ENCODE peak calls at places on chromosomes 12 and 14, in seven cellular contexts. One of them, this sample, is unnamed.

GRCh38 chr12:132986885-132987225 is 688 bp downstream of the ZNF26 start:
- DNase-seq in fibroblast of lung: peak
- DNase-seq in AG09319: no peak
- DNase-seq in OCI-LY7: peak
- DNase-seq in CD4-positive, alpha-beta T cell: no peak
- DNase-seq in fibroblast of mammary gland: no peak
- DNase-seq in stomach: no peak
- DNase-seq in this sample: no peak

GRCh38 chr12:97464241-97465011 is 1.8 kb downstream of the RMST start:
- DNase-seq in OCI-LY7: no peak
- DNase-seq in stomach: no peak
- DNase-seq in fibroblast of lung: peak
- DNase-seq in CD4-positive, alpha-beta T cell: no peak
- DNase-seq in AG09319: no peak
- DNase-seq in fibroblast of mammary gland: no peak
- DNase-seq in this sample: no peak

GRCh38 chr12:14567311-14568195 is at the start of gene PLBD1:
- DNase-seq in stomach: peak
- DNase-seq in fibroblast of lung: peak
- DNase-seq in fibroblast of mammary gland: peak
- DNase-seq in AG09319: no peak
- DNase-seq in OCI-LY7: peak
- DNase-seq in CD4-positive, alpha-beta T cell: no peak
- DNase-seq in this sample: peak

GRCh38 chr14:32319368-32320049 is 9.6 kb upstream of the AKAP6 start:
- DNase-seq in fibroblast of mammary gland: peak
- DNase-seq in AG09319: no peak
- DNase-seq in CD4-positive, alpha-beta T cell: no peak
- DNase-seq in OCI-LY7: no peak
- DNase-seq in stomach: no peak
- DNase-seq in fibroblast of lung: peak
- DNase-seq in this sample: no peak

GRCh38 chr12:132347471-132347855 is 18.1 kb upstream of the GALNT9 start:
- DNase-seq in CD4-positive, alpha-beta T cell: no peak
- DNase-seq in fibroblast of lung: no peak
- DNase-seq in stomach: no peak
- DNase-seq in fibroblast of mammary gland: no peak
- DNase-seq in AG09319: no peak
- DNase-seq in OCI-LY7: no peak
- DNase-seq in this sample: no peak

GRCh38 chr14:67680121-67680602 is 5.7 kb upstream of the VTI1B start:
- DNase-seq in OCI-LY7: no peak
- DNase-seq in fibroblast of lung: peak
- DNase-seq in CD4-positive, alpha-beta T cell: no peak
- DNase-seq in fibroblast of mammary gland: peak
- DNase-seq in AG09319: no peak
- DNase-seq in stomach: no peak
- DNase-seq in this sample: no peak

GRCh38 chr12:108803428-108804105 is 53.8 kb downstream of the SSH1 start:
- DNase-seq in stomach: peak
- DNase-seq in fibroblast of lung: peak
- DNase-seq in fibroblast of mammary gland: peak
- DNase-seq in AG09319: peak
- DNase-seq in OCI-LY7: peak
- DNase-seq in CD4-positive, alpha-beta T cell: peak
- DNase-seq in this sample: peak

GRCh38 chr12:26156201-26156871 is 31.5 kb upstream of the BHLHE41 start:
- DNase-seq in CD4-positive, alpha-beta T cell: no peak
- DNase-seq in fibroblast of mammary gland: no peak
- DNase-seq in fibroblast of lung: peak
- DNase-seq in OCI-LY7: peak
- DNase-seq in AG09319: no peak
- DNase-seq in stomach: no peak
- DNase-seq in this sample: no peak

GRCh38 chr14:81269100-81269978 is 48.6 kb upstream of the GTF2A1 start:
- DNase-seq in stomach: no peak
- DNase-seq in fibroblast of mammary gland: peak
- DNase-seq in AG09319: peak
- DNase-seq in fibroblast of lung: peak
- DNase-seq in OCI-LY7: peak
- DNase-seq in CD4-positive, alpha-beta T cell: no peak
- DNase-seq in this sample: no peak

GRCh38 chr14:22987291-22987690 is 4.9 kb upstream of the AJUBA start:
- DNase-seq in fibroblast of mammary gland: no peak
- DNase-seq in OCI-LY7: no peak
- DNase-seq in stomach: no peak
- DNase-seq in AG09319: no peak
- DNase-seq in CD4-positive, alpha-beta T cell: no peak
- DNase-seq in fibroblast of lung: no peak
- DNase-seq in this sample: no peak

GRCh38 chr12:132647858-132648257 is 29.3 kb downstream of the P2RX2 start:
- DNase-seq in AG09319: no peak
- DNase-seq in fibroblast of lung: no peak
- DNase-seq in OCI-LY7: no peak
- DNase-seq in CD4-positive, alpha-beta T cell: no peak
- DNase-seq in stomach: no peak
- DNase-seq in fibroblast of mammary gland: no peak
- DNase-seq in this sample: no peak

GRCh38 chr12:51222461-51222860 is 4.6 kb upstream of the POU6F1 start:
- DNase-seq in fibroblast of lung: no peak
- DNase-seq in AG09319: no peak
- DNase-seq in CD4-positive, alpha-beta T cell: no peak
- DNase-seq in OCI-LY7: no peak
- DNase-seq in fibroblast of mammary gland: no peak
- DNase-seq in stomach: no peak
- DNase-seq in this sample: no peak

GRCh38 chr12:94875525-94875924 is 128.0 kb downstream of the NDUFA12 start:
- DNase-seq in OCI-LY7: peak
- DNase-seq in stomach: no peak
- DNase-seq in fibroblast of lung: no peak
- DNase-seq in CD4-positive, alpha-beta T cell: no peak
- DNase-seq in AG09319: no peak
- DNase-seq in fibroblast of mammary gland: peak
- DNase-seq in this sample: no peak

GRCh38 chr12:130133851-130134562 is 28.3 kb upstream of the FZD10 start:
- DNase-seq in AG09319: no peak
- DNase-seq in stomach: no peak
- DNase-seq in OCI-LY7: no peak
- DNase-seq in CD4-positive, alpha-beta T cell: no peak
- DNase-seq in fibroblast of mammary gland: no peak
- DNase-seq in fibroblast of lung: no peak
- DNase-seq in this sample: no peak

GRCh38 chr14:56180754-56181542 is 62.7 kb downstream of the PELI2 start:
- DNase-seq in CD4-positive, alpha-beta T cell: no peak
- DNase-seq in stomach: no peak
- DNase-seq in fibroblast of lung: no peak
- DNase-seq in OCI-LY7: no peak
- DNase-seq in AG09319: no peak
- DNase-seq in fibroblast of mammary gland: no peak
- DNase-seq in this sample: no peak

GRCh38 chr14:82313889-82314288 is 780.2 kb upstream of the SEL1L start:
- DNase-seq in CD4-positive, alpha-beta T cell: no peak
- DNase-seq in AG09319: no peak
- DNase-seq in fibroblast of lung: no peak
- DNase-seq in OCI-LY7: no peak
- DNase-seq in fibroblast of mammary gland: no peak
- DNase-seq in stomach: no peak
- DNase-seq in this sample: no peak

GRCh38 chr14:34465069-34465859 is 3.2 kb upstream of the SPTSSA start:
- DNase-seq in stomach: no peak
- DNase-seq in fibroblast of mammary gland: peak
- DNase-seq in OCI-LY7: no peak
- DNase-seq in CD4-positive, alpha-beta T cell: no peak
- DNase-seq in fibroblast of lung: peak
- DNase-seq in AG09319: no peak
- DNase-seq in this sample: no peak

GRCh38 chr14:93231129-93231979 is 24.3 kb downstream of the UBR7 start:
- DNase-seq in AG09319: no peak
- DNase-seq in CD4-positive, alpha-beta T cell: no peak
- DNase-seq in OCI-LY7: no peak
- DNase-seq in fibroblast of mammary gland: peak
- DNase-seq in stomach: no peak
- DNase-seq in fibroblast of lung: peak
- DNase-seq in this sample: no peak

DNA sequence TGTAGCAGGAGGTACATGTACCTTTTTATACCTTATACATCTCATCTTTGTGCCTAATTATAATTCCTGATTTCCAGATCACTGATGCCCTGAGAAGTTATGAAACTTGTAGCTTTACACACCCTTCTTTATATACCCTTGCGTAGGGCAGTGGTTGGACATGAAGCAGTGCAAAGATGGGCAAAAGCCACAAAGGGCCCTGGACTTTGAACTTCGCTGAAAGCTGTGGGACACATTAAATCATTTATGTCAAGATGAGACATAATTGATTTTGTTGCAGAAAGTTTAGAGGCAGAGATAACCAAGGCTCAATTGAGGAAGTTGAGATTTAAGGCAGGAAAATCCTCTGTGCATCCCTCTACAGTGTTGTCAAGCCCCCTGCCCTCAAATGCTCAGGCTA is 170.0 kb downstream of the SLC2A13 start:
- DNase-seq in AG09319: no peak
- DNase-seq in fibroblast of mammary gland: no peak
- DNase-seq in stomach: no peak
- DNase-seq in CD4-positive, alpha-beta T cell: no peak
- DNase-seq in fibroblast of lung: no peak
- DNase-seq in OCI-LY7: no peak
- DNase-seq in this sample: no peak
- TF ChIP-seq CTCF in AG09319: no peak
- TF ChIP-seq CTCF in fibroblast of mammary gland: no peak
- TF ChIP-seq CTCF in stomach: no peak
- TF ChIP-seq CTCF in CD4-positive, alpha-beta T cell: no peak
- TF ChIP-seq CTCF in fibroblast of lung: no peak
- TF ChIP-seq CTCF in OCI-LY7: no peak
- TF ChIP-seq CTCF in this sample: no peak

GRCh38 chr12:120625557-120626419 is 14.6 kb upstream of the CABP1 start:
- DNase-seq in fibroblast of lung: no peak
- DNase-seq in stomach: no peak
- DNase-seq in AG09319: no peak
- DNase-seq in CD4-positive, alpha-beta T cell: peak
- DNase-seq in fibroblast of mammary gland: no peak
- DNase-seq in OCI-LY7: peak
- DNase-seq in this sample: no peak

GRCh38 chr12:120631097-120631496 is 9.3 kb upstream of the CABP1 start:
- DNase-seq in fibroblast of mammary gland: no peak
- DNase-seq in stomach: no peak
- DNase-seq in fibroblast of lung: no peak
- DNase-seq in AG09319: no peak
- DNase-seq in CD4-positive, alpha-beta T cell: no peak
- DNase-seq in OCI-LY7: no peak
- DNase-seq in this sample: no peak

GRCh38 chr12:120630139-120630895 is 10.1 kb upstream of the CABP1 start:
- DNase-seq in fibroblast of mammary gland: no peak
- DNase-seq in OCI-LY7: no peak
- DNase-seq in stomach: no peak
- DNase-seq in fibroblast of lung: no peak
- DNase-seq in CD4-positive, alpha-beta T cell: no peak
- DNase-seq in AG09319: no peak
- DNase-seq in this sample: no peak

GRCh38 chr12:120628919-120629318 is 11.5 kb upstream of the CABP1 start:
- DNase-seq in stomach: peak
- DNase-seq in fibroblast of lung: no peak
- DNase-seq in CD4-positive, alpha-beta T cell: no peak
- DNase-seq in OCI-LY7: no peak
- DNase-seq in fibroblast of mammary gland: no peak
- DNase-seq in AG09319: no peak
- DNase-seq in this sample: no peak
- TF ChIP-seq CTCF in stomach: no peak
- TF ChIP-seq CTCF in fibroblast of lung: peak
- TF ChIP-seq CTCF in CD4-positive, alpha-beta T cell: no peak
- TF ChIP-seq CTCF in OCI-LY7: no peak
- TF ChIP-seq CTCF in fibroblast of mammary gland: no peak
- TF ChIP-seq CTCF in AG09319: no peak
- TF ChIP-seq CTCF in this sample: no peak

GRCh38 chr14:59882957-59883356 is 12.4 kb upstream of the RTN1 start:
- DNase-seq in fibroblast of lung: no peak
- DNase-seq in AG09319: no peak
- DNase-seq in fibroblast of mammary gland: no peak
- DNase-seq in CD4-positive, alpha-beta T cell: no peak
- DNase-seq in stomach: no peak
- DNase-seq in OCI-LY7: peak
- DNase-seq in this sample: no peak
- TF ChIP-seq CTCF in fibroblast of lung: peak
- TF ChIP-seq CTCF in AG09319: no peak
- TF ChIP-seq CTCF in fibroblast of mammary gland: peak
- TF ChIP-seq CTCF in CD4-positive, alpha-beta T cell: no peak
- TF ChIP-seq CTCF in stomach: no peak
- TF ChIP-seq CTCF in OCI-LY7: peak
- TF ChIP-seq CTCF in this sample: peak

DNA sequence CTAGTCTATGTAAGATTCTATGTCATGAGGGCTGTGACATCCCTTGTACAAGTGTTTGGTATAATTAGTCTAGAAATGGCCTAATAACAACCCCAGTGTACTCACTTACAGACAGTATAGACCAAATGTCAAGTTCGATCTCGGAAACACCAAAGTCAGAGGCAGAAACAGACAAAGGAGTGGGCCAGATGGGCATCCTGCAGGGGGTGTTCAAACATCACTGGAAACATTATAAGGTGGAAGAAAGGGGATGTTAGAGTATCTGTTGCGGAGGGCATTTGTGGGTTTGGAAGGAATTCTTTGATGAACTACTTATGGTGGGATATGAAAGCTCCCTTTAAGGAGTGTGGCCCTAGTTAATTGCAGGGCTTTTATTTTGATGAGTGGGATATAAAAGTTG is 134.6 kb downstream of the ESR2 start:
- DNase-seq in fibroblast of lung: no peak
- DNase-seq in CD4-positive, alpha-beta T cell: no peak
- DNase-seq in fibroblast of mammary gland: no peak
- DNase-seq in OCI-LY7: no peak
- DNase-seq in AG09319: no peak
- DNase-seq in stomach: no peak
- DNase-seq in this sample: no peak
- TF ChIP-seq CTCF in fibroblast of lung: no peak
- TF ChIP-seq CTCF in CD4-positive, alpha-beta T cell: no peak
- TF ChIP-seq CTCF in fibroblast of mammary gland: no peak
- TF ChIP-seq CTCF in OCI-LY7: peak
- TF ChIP-seq CTCF in AG09319: no peak
- TF ChIP-seq CTCF in stomach: no peak
- TF ChIP-seq CTCF in this sample: no peak

GRCh38 chr12:68065163-68065562 is 75.9 kb downstream of the IFNG-AS1 start:
- DNase-seq in fibroblast of lung: no peak
- DNase-seq in OCI-LY7: no peak
- DNase-seq in fibroblast of mammary gland: no peak
- DNase-seq in AG09319: no peak
- DNase-seq in CD4-positive, alpha-beta T cell: no peak
- DNase-seq in stomach: no peak
- DNase-seq in this sample: no peak

GRCh38 chr12:68065687-68066086 is 76.4 kb downstream of the IFNG-AS1 start:
- DNase-seq in fibroblast of mammary gland: no peak
- DNase-seq in CD4-positive, alpha-beta T cell: no peak
- DNase-seq in OCI-LY7: peak
- DNase-seq in fibroblast of lung: no peak
- DNase-seq in stomach: no peak
- DNase-seq in AG09319: no peak
- DNase-seq in this sample: no peak

GRCh38 chr12:68069276-68069675 is 80.0 kb downstream of the IFNG-AS1 start:
- DNase-seq in AG09319: no peak
- DNase-seq in OCI-LY7: no peak
- DNase-seq in stomach: no peak
- DNase-seq in CD4-positive, alpha-beta T cell: no peak
- DNase-seq in fibroblast of mammary gland: no peak
- DNase-seq in fibroblast of lung: no peak
- DNase-seq in this sample: no peak

GRCh38 chr12:68070957-68071356 is 81.7 kb downstream of the IFNG-AS1 start:
- DNase-seq in AG09319: no peak
- DNase-seq in fibroblast of mammary gland: no peak
- DNase-seq in OCI-LY7: no peak
- DNase-seq in CD4-positive, alpha-beta T cell: no peak
- DNase-seq in stomach: no peak
- DNase-seq in fibroblast of lung: no peak
- DNase-seq in this sample: no peak

GRCh38 chr12:68067762-68068376 is 78.6 kb downstream of the IFNG-AS1 start:
- DNase-seq in stomach: no peak
- DNase-seq in fibroblast of mammary gland: peak
- DNase-seq in CD4-positive, alpha-beta T cell: no peak
- DNase-seq in fibroblast of lung: no peak
- DNase-seq in OCI-LY7: peak
- DNase-seq in AG09319: no peak
- DNase-seq in this sample: no peak
- TF ChIP-seq CTCF in stomach: no peak
- TF ChIP-seq CTCF in fibroblast of mammary gland: peak
- TF ChIP-seq CTCF in CD4-positive, alpha-beta T cell: no peak
- TF ChIP-seq CTCF in fibroblast of lung: peak
- TF ChIP-seq CTCF in OCI-LY7: peak
- TF ChIP-seq CTCF in AG09319: peak
- TF ChIP-seq CTCF in this sample: no peak

This sample was measured in progenitor cell of endocrine pancreas.